ENCODE peak calls at places on chromosome 22, in four cellular contexts. Z, D, R and U are unnamed samples.

GRCh38 chr22:17980638-17981051 is 43.7 kb downstream of the MICAL3 start:
- DNase-seq in Z (peak; percentile 48), D (no peak), R (peak; percentile 61), U (no peak)

GRCh38 chr22:32836286-32836859 is 34.9 kb downstream of the TIMP3 start:
- DNase-seq in Z (peak; percentile 22), D (no peak), R (no peak), U (no peak)

GRCh38 chr22:23206915-23207314 is 26.6 kb downstream of the BCR start:
- DNase-seq in Z (no peak), D (no peak), R (no peak), U (no peak)

GRCh38 chr22:31814942-31815341 is 61.1 kb downstream of the DEPDC5 start:
- DNase-seq in Z (no peak), D (no peak), R (no peak), U (no peak)

GRCh38 chr22:24759765-24760164 is 14.8 kb downstream of the PIWIL3 start:
- DNase-seq in Z (no peak), D (no peak), R (no peak), U (no peak)

GRCh38 chr22:42963231-42963595 is 51.7 kb downstream of the PACSIN2 start:
- DNase-seq in Z (no peak), D (no peak), R (no peak), U (no peak)

GRCh38 chr22:31944700-31945477 is 554 bp downstream of the YWHAH start:
- DNase-seq in Z (no peak), D (no peak), R (peak; percentile 60), U (no peak)

GRCh38 chr22:16827506-16827905 is 2.3 kb upstream of the XKR3 start:
- DNase-seq in Z (no peak), D (no peak), R (no peak), U (no peak)

GRCh38 chr22:17258015-17258827 is 39.0 kb upstream of the ADA2 start:
- DNase-seq in Z (no peak), D (no peak), R (peak; percentile 43), U (no peak)

GRCh38 chr22:39936523-39937145 is 23.6 kb upstream of the TMA7B start:
- DNase-seq in Z (no peak), D (no peak), R (no peak), U (no peak)

GRCh38 chr22:46657996-46658947 is 38.1 kb downstream of the GRAMD4 start:
- DNase-seq in Z (no peak), D (no peak), R (no peak), U (no peak)
- H3K27ac ChIP-seq in Z (no peak overlapping the region), D (no peak overlapping the region), R (no peak overlapping the region), U (no peak overlapping the region)

GRCh38 chr22:20951932-20952380 is 15.1 kb upstream of the AIFM3 start:
- DNase-seq in Z (no peak), D (no peak), R (no peak), U (no peak)

GRCh38 chr22:20953668-20954500 is 13.2 kb upstream of the AIFM3 start:
- DNase-seq in Z (peak; percentile 47), D (no peak), R (no peak), U (no peak)

GRCh38 chr22:20953342-20953608 is 13.8 kb upstream of the AIFM3 start:
- DNase-seq in Z (no peak), D (no peak), R (no peak), U (no peak)

GRCh38 chr22:20951151-20951931 is 15.7 kb upstream of the AIFM3 start:
- DNase-seq in Z (no peak), D (no peak), R (no peak), U (no peak)

DNA sequence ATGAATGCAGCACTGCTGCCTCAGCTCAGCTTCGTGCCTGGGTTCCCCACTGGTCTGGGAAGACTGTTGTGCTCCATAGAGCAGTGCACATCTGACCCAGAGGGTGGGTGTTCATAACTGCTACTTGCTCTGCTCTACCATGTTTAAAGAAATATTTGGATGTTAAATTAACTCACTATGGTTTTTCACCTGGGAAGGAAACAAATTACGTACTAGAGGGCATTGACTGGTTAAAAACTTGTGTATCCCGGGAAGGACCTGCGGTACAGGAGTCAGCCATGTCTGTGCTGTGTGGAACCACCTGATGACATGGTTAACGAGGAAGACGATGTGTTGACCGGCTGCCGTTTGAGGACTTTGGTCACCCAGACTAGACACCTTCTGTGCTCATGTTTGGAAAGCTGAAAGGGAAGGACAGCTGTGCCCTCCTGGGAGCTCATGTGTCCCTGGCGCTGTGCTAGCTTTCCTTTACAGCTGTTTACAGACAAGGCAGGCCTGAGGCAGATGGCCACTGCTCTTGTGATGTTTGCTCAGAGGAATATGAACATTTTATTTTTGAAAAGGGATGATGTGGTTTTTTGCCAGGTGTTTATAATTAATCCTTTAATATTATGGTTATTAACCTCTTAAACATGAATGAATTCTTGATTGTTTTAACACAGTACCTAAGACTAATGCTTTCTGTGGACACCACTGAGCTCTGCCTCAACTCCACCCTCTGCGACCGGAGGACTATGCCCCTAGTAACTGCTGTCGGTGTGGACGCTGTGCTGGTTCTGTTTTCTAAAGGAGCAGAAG is 14.3 kb upstream of the AIFM3 start:
- DNase-seq in Z (no peak), D (no peak), R (no peak), U (no peak)
- H3K36me3 ChIP-seq in Z (peaks cover 39% of the 10 kb centered on the region), D (peaks cover 25% of the 10 kb centered on the region), R (peaks cover 48% of the 10 kb centered on the region), U (no peaks in the 10 kb centered on the region)

DNA sequence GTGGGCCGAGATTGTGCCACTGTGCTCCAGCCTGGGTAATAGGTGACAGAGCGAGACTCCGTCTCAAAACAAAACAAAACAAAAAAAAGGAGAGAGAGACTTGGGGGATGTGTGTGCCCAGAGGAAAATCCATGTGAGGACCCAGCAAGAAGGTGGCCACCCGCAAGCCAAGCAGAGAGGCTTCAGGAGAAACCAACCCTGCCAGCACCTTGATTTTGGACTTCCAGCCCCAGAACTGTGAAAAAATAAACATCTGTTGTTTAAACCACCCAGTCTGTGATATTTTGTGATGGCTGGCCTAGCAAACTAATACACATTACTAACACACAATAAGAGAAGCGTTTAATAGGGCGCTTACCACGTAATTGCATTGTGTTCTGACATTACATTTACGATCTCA is 21.2 kb downstream of the TXN2 start:
- DNase-seq in Z (no peak), D (no peak), R (no peak), U (no peak)
- H3K27ac ChIP-seq in Z (no peak overlapping the region), D (no peak overlapping the region), R (no peak overlapping the region), U (peak overlapping the region; percentile 5)

GRCh38 chr22:20111689-20112622 is 3.9 kb upstream of the RANBP1 start:
- DNase-seq in Z (no peak), D (no peak), R (no peak), U (no peak)

GRCh38 chr22:20111045-20111688 is 4.7 kb upstream of the RANBP1 start:
- DNase-seq in Z (peak; percentile 5), D (peak; percentile 51), R (peak; percentile 21), U (no peak)

GRCh38 chr22:20113551-20114310 is 2.2 kb upstream of the RANBP1 start:
- DNase-seq in Z (no peak), D (no peak), R (no peak), U (no peak)

GRCh38 chr22:20114506-20115475 is 1.1 kb upstream of the RANBP1 start:
- DNase-seq in Z (no peak), D (no peak), R (no peak), U (no peak)

DNA sequence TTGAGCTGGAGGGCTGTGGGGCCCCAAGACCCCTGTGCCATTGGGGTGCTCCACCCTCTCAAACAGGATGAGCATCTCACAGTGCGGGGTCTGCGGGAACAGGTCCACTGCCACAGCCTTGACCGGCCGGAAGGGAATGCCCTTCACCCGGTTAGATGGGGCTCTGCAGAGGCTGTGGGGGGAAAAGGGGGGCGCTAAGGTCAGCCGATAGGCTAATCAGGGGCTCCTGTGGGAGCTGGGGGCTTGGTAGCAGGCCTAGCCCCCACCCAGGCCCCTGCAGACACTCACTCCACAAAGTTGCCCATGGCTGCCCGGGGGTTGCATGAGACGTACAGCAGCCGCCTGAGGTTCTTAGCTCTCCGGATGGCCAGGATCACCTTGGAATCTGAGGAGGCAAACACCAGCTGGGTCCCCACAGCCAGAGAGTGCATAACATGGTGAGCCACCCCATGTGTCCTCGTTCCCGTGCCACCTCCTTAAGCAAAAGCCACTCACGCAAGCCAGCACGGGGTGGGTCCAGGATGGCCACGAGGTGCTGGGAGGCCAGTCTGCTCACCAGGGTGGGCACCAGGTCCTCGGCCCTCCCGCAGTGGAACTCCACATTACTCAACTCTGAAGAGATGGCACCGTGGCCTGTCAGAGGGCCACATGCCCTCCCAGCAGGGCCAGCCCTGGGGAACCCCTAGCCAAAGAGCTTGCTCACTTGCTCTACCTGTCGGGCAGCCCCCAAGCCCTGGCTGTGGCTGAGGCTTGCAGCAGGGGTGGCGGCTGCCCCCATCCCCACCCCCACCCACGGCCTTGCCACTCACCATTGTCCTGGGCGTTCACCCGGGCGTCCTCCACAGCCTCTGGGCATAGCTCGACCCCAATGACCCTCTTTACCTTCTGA is 3.0 kb upstream of the RANBP1 start:
- DNase-seq in Z (no peak), D (no peak), R (no peak), U (no peak)
- H3K36me3 ChIP-seq in Z (peaks cover 70% of the 10 kb centered on the region), D (peaks cover 10% of the 10 kb centered on the region), R (peaks cover 54% of the 10 kb centered on the region), U (peaks cover 4% of the 10 kb centered on the region)

DNA sequence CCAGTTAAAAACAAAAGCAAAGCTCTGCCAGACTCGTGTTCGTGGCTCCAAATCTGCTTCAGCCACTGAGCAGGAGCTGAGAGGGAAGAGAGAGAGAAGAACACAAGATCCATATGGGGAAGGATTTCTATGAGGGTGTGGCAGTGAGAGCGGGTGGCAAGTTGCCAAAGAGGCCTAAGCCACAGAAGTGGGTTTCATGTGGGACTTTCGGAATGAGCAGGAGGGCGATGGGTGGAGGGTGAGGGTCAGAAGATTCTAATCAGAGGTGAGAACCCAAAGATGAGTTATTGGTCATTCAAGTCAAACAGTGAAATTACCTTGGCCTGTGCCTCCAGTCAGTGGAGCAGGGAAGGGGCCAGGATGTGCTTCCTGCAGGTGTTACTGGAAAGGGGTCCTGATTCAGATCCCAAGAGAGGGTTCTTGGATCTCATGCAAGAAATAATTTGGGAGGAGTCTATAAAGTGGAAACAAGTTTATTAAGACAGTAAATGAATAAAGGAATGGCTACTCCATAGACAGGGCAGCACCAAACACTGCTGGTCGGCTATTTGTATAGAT is 40.5 kb upstream of the TOP3B start:
- DNase-seq in Z (no peak), D (no peak), R (no peak), U (no peak)
- H3K27ac ChIP-seq in Z (no peak overlapping the region), D (no peak overlapping the region), R (no peak overlapping the region), U (no peak overlapping the region)

GRCh38 chr22:41353862-41354575 is 27.7 kb upstream of the TEF start:
- DNase-seq in Z (no peak), D (no peak), R (no peak), U (no peak)
- H3K36me3 ChIP-seq in Z (peaks cover 88% of the 10 kb centered on the region), D (peaks cover 4% of the 10 kb centered on the region), R (peaks cover 43% of the 10 kb centered on the region), U (no peaks in the 10 kb centered on the region)

GRCh38 chr22:46117206-46118199 is 32.8 kb upstream of the PPARA start:
- DNase-seq in Z (no peak), D (no peak), R (no peak), U (no peak)
- H3K27ac ChIP-seq in Z (no peak overlapping the region), D (peak overlapping the region; percentile 34), R (no peak overlapping the region), U (peak overlapping the region; percentile 57)